ENCODE peak calls at places on chromosomes 7 and 10, in eight cellular contexts. L is mammary epithelial cell, V is progenitor cell of endocrine pancreas, U is WTC11, O is transverse colon, I is RWPE2, J is MM.1S, A is stomach. C is an unnamed sample.

GRCh38 chr7:43784030-43785001 is 25.8 kb downstream of the BLVRA start:
- DNase-seq in L (no peak), I (no peak), A (no peak), U (no peak), V (no peak), O (no peak), J (no peak), C (peak; percentile 64)

GRCh38 chr10:56231436-56231835 is 129.6 kb downstream of the ZWINT start:
- DNase-seq in U (no peak), A (no peak), J (no peak), I (no peak), V (no peak), O (no peak), L (peak; percentile 21), C (no peak)

GRCh38 chr10:36574212-36574611 is 551.2 kb upstream of the ANKRD30A start:
- DNase-seq in J (no peak), I (no peak), O (no peak), V (no peak), A (no peak), U (no peak), L (no peak), C (no peak)

GRCh38 chr7:47688311-47689100 is 106.6 kb upstream of the TNS3 start:
- DNase-seq in I (no peak), U (no peak), A (no peak), L (no peak), J (no peak), O (no peak), V (no peak), C (no peak)

GRCh38 chr7:150374026-150374425 is 5.1 kb upstream of the ZNF775 start:
- DNase-seq in U (no peak), A (no peak), O (no peak), V (no peak), I (no peak), L (no peak), J (no peak), C (no peak)

GRCh38 chr7:158734861-158735260 is 30.3 kb upstream of the NCAPG2 start:
- DNase-seq in I (no peak), U (no peak), V (no peak), J (no peak), A (no peak), O (no peak), L (no peak), C (no peak)

GRCh38 chr7:120273476-120273975 is 551 bp downstream of the KCND2 start:
- DNase-seq in J (peak; percentile 92), L (peak; percentile 11), A (no peak), O (no peak), I (peak; percentile 57), V (peak; percentile 29), U (peak; percentile 72), C (peak; percentile 78)

GRCh38 chr10:61902448-61903183 is 1.1 kb downstream of the ARID5B start:
- DNase-seq in L (peak; percentile 75), A (peak; percentile 47), U (no peak), V (no peak), I (peak; percentile 73), O (peak; percentile 64), J (peak; percentile 72), C (peak; percentile 64)

GRCh38 chr10:43209064-43209455 is 57.8 kb downstream of the RASGEF1A start:
- DNase-seq in I (peak; percentile 28), O (peak; percentile 4), J (no peak), A (no peak), V (peak; percentile 1), L (no peak), U (peak; percentile 5), C (no peak)

GRCh38 chr7:40429821-40430220 is 295.0 kb downstream of the SUGCT start:
- DNase-seq in L (no peak), I (no peak), J (no peak), U (no peak), O (no peak), A (no peak), V (no peak), C (no peak)

GRCh38 chr10:83603708-83604107 is 535.6 kb upstream of the GHITM start:
- DNase-seq in I (no peak), O (no peak), A (no peak), L (no peak), J (peak; percentile 65), V (no peak), U (no peak), C (peak; percentile 20)

GRCh38 chr10:50422259-50422658 is 170.9 kb upstream of the ASAH2 start:
- DNase-seq in J (peak; percentile 45), U (no peak), L (no peak), O (no peak), V (no peak), I (no peak), A (no peak), C (no peak)

GRCh38 chr10:48503293-48503911 is 101.5 kb downstream of the ARHGAP22 start:
- DNase-seq in L (no peak), A (peak; percentile 19), J (no peak), O (no peak), I (no peak), V (no peak), U (no peak), C (no peak)

GRCh38 chr10:48504141-48504885 is 100.6 kb downstream of the ARHGAP22 start:
- DNase-seq in O (no peak), U (no peak), I (no peak), J (no peak), L (no peak), V (no peak), A (peak; percentile 23), C (no peak)

GRCh38 chr10:48507494-48507893 is 97.4 kb downstream of the ARHGAP22 start:
- DNase-seq in V (no peak), O (no peak), I (no peak), L (no peak), A (no peak), J (no peak), U (no peak), C (no peak)

GRCh38 chr10:48506147-48506917 is 98.5 kb downstream of the ARHGAP22 start:
- DNase-seq in J (peak; percentile 65), A (peak; percentile 24), U (no peak), O (no peak), V (no peak), L (no peak), I (no peak), C (peak; percentile 59)

DNA sequence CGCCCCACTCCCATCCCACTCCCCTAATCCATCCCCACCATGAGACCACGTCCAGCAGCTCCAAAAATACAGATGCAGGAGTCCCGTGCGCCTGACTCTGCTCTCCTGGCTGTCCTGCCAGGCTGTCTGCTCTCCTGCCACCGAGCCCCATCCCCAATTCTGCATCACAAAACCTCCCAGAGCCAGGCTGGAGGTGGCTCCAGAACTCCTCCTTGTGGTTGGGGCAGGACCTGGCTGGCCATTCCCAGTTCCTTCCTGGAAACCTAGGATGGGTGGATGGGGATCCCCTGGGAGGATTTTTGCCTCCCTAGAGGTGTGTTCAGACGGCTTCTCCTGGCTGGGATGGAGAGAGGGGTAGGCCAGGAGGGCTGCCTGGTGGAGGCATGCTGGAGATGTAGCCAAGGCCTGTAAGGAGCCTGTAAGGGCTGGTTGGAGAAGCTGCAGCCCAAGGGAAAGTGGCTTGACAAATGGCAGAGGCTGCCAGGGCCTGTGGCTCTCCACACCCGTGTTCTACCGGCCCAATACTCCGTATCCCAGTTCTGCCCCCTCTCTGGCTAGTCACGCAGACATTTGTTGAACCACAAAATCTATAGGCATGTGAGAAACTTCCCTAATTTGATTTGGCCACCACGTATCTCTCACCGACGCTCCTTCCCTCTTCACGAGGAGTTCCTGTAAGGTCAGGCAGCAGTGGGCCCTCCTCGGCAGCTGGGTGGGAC is 99.3 kb downstream of the ARHGAP22 start:
- DNase-seq in J (no peak), I (no peak), A (peak; percentile 17), V (no peak), U (peak; percentile 77), L (no peak), O (no peak), C (no peak)
- TF ChIP-seq CTCF in J (no peak), I (peak; percentile 27), A (no peak), V (peak; percentile 39), U (peak; percentile 18), L (peak; percentile 54), O (no peak), C (no peak)

GRCh38 chr7:107130487-107131220 is 38.1 kb upstream of the HBP1 start:
- DNase-seq in U (no peak), L (no peak), I (no peak), J (no peak), O (no peak), A (no peak), V (no peak), C (no peak)
- TF ChIP-seq CTCF in U (no peak), L (no peak), I (no peak), J (peak; percentile 7), O (no peak), A (no peak), V (no peak), C (no peak)

GRCh38 chr10:47458466-47459154 is 25.3 kb downstream of the ANXA8 start:
- DNase-seq in I (no peak), V (no peak), J (no peak), L (peak; percentile 68), A (no peak), U (no peak), O (no peak), C (no peak)
- TF ChIP-seq CTCF in I (no peak), V (no peak), J (no peak), L (no peak), A (no peak), U (no peak), O (no peak), C (no peak)

GRCh38 chr10:63268139-63268797 is 135.1 kb downstream of the NRBF2 start:
- DNase-seq in J (peak; percentile 27), I (no peak), V (no peak), O (no peak), U (no peak), A (no peak), L (no peak), C (no peak)

GRCh38 chr10:63267414-63268138 is 134.4 kb downstream of the NRBF2 start:
- DNase-seq in V (no peak), U (no peak), L (peak; percentile 72), I (no peak), J (peak; percentile 26), O (no peak), A (no peak), C (no peak)

GRCh38 chr10:63265646-63266207 is 132.6 kb downstream of the NRBF2 start:
- DNase-seq in U (no peak), O (no peak), J (no peak), I (no peak), L (no peak), V (no peak), A (no peak), C (no peak)

GRCh38 chr10:63266337-63267327 is 133.5 kb downstream of the NRBF2 start:
- DNase-seq in O (no peak), V (no peak), I (no peak), U (no peak), J (peak; percentile 18), L (no peak), A (no peak), C (no peak)

DNA sequence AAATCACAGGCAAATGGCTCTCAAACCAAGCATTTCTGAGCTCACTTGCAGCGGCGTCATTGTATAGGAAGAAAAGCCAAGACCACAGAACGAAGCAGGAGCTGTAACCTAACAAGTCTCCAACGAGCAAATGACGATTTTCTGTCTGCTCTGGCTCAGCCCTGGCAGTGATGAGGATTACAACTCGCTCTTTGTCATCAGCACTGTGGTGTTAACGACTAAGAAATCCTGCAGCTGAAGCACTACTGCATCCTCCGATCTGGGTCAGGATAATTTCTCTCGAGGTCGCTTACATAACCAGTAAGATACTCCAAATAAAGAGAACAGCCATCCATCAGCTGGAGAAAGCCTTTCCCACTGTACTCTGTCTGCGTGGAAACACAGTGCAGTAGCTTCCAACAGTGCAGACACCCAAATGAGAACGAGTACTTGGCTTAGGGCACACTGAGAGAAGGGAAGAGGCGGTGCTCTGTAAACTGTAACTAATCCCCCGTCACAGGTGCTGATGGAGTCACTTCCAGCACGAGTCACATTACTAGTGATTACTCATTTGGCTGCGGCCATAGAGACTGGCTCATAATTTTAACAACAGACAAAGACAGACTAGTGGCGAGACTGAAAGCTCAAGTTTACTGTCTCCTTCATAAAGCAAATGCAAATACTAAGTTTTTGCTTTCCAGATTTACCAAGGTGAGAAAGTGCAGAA is 135.8 kb downstream of the NRBF2 start:
- DNase-seq in J (peak; percentile 96), U (peak; percentile 43), V (peak; percentile 27), L (peak; percentile 96), O (peak; percentile 89), I (peak; percentile 78), A (peak; percentile 82), C (peak; percentile 69)
- TF ChIP-seq CTCF in J (peak; percentile 33), U (no peak), V (no peak), L (peak; percentile 32), O (peak; percentile 28), I (peak; percentile 21), A (peak; percentile 40), C (no peak)